ENCODE peak calls at places on chromosomes 6 and 20, in nine cellular contexts. B is body of pancreas, P is tibial nerve, S is IMR-90, X is ovary, T is A549, O is stomach, D is HCT116, Y is gastrocnemius medialis. R is an unnamed sample.

GRCh38 chr6:35391240-35391968 is 49.0 kb downstream of the PPARD start:
- DNase-seq in O (peak; percentile 39), B (no peak), D (peak; percentile 70), P (no peak), Y (no peak), X (no peak), T (peak; percentile 50), S (peak; percentile 97), R (no peak)

GRCh38 chr20:43973671-43974450 is 59.2 kb downstream of the TOX2 start:
- DNase-seq in D (no peak), T (no peak), X (no peak), B (no peak), O (no peak), S (no peak), P (no peak), Y (no peak), R (no peak)

GRCh38 chr6:170480045-170480714 is 72.9 kb downstream of the PSMB1 start:
- DNase-seq in B (peak; percentile 10), T (no peak), Y (no peak), O (peak; percentile 40), S (peak; percentile 24), P (no peak), X (no peak), D (no peak), R (peak; percentile 22)

GRCh38 chr20:10502098-10502526 is 67.0 kb downstream of the SLX4IP start:
- DNase-seq in Y (no peak), T (no peak), X (no peak), P (no peak), D (no peak), S (no peak), O (no peak), B (no peak), R (no peak)

GRCh38 chr20:56625837-56626236 is 3.3 kb upstream of the TFAP2C start:
- DNase-seq in T (no peak), X (no peak), O (no peak), B (no peak), S (no peak), Y (no peak), D (no peak), P (no peak), R (no peak)

GRCh38 chr20:51563597-51564332 is 21.2 kb upstream of the NFATC2 start:
- DNase-seq in B (peak; percentile 61), X (peak; percentile 83), D (peak; percentile 51), T (peak; percentile 91), P (peak; percentile 64), O (peak; percentile 37), S (peak; percentile 86), Y (no peak), R (peak; percentile 68)

GRCh38 chr6:157019733-157020132 is 242.6 kb downstream of the ARID1B start:
- DNase-seq in S (peak; percentile 26), D (no peak), O (no peak), P (no peak), T (no peak), B (no peak), X (no peak), Y (no peak), R (no peak)

GRCh38 chr20:32762754-32763201 is 593 bp downstream of the DNMT3B start:
- DNase-seq in X (peak; percentile 23), S (no peak), P (no peak), D (no peak), T (no peak), Y (no peak), B (peak; percentile 17), O (no peak), R (peak; percentile 27)

GRCh38 chr6:42727084-42727601 is 4.7 kb upstream of the PRPH2 start:
- DNase-seq in O (peak; percentile 25), B (peak; percentile 26), X (no peak), S (peak; percentile 21), Y (peak; percentile 43), P (peak; percentile 39), T (no peak), D (no peak), R (peak; percentile 38)

GRCh38 chr6:151148111-151148510 is 91.7 kb upstream of the AKAP12 start:
- DNase-seq in T (no peak), O (no peak), B (no peak), S (no peak), Y (no peak), P (no peak), D (no peak), X (no peak), R (no peak)

GRCh38 chr6:92810913-92811312 is 608.4 kb downstream of the EPHA7 start:
- DNase-seq in S (peak; percentile 27), Y (no peak), B (peak; percentile 27), O (no peak), X (no peak), T (peak; percentile 10), D (peak; percentile 3), P (no peak), R (no peak)

GRCh38 chr6:57089265-57089664 is 723 bp upstream of the ZNF451 start:
- DNase-seq in S (no peak), B (no peak), T (no peak), O (no peak), Y (no peak), D (no peak), P (no peak), X (no peak), R (no peak)
- H3K4me3 ChIP-seq in S (peak overlapping the region; percentile 23), B (no peak overlapping the region), T (peak overlapping the region; percentile 41), O (peak overlapping the region; percentile 63), Y (peak overlapping the region; percentile 77), D (peak overlapping the region; percentile 55), P (peak overlapping the region; percentile 66), X (peak overlapping the region; percentile 68), R (no peak overlapping the region)

GRCh38 chr6:106516629-106517028 is 112.7 kb downstream of the RTN4IP1 start:
- DNase-seq in S (no peak), X (no peak), O (no peak), P (no peak), B (no peak), T (no peak), Y (no peak), D (no peak), R (no peak)
- H3K27ac ChIP-seq in S (no peak overlapping the region), X (no peak overlapping the region), O (no peak overlapping the region), P (no peak overlapping the region), B (peak overlapping the region; percentile 19), T (no peak overlapping the region), Y (no peak overlapping the region), D (no peak overlapping the region), R (no peak overlapping the region)

GRCh38 chr6:119349341-119350201 is at the start of gene MAN1A1:
- DNase-seq in P (peak; percentile 84), B (peak; percentile 90), D (peak; percentile 56), S (peak; percentile 66), O (peak; percentile 90), Y (peak; percentile 69), X (peak; percentile 93), T (peak; percentile 6), R (peak; percentile 92)
- TF ChIP-seq POLR2A in P (peak; percentile 94), B (peak; percentile 96), D (peak; percentile 72), S (peak; percentile 57), O (no peak), Y (peak; percentile 66), X (peak; percentile 85), T (no peak), R (peak; percentile 97)

GRCh38 chr6:148565321-148565926 is 181.4 kb upstream of the UST start:
- DNase-seq in P (no peak), O (no peak), S (no peak), B (no peak), D (no peak), T (no peak), X (no peak), Y (no peak), R (no peak)
- H3K4me3 ChIP-seq in P (no peak overlapping the region), O (no peak overlapping the region), S (no peak overlapping the region), B (no peak overlapping the region), D (no peak overlapping the region), T (no peak overlapping the region), X (no peak overlapping the region), Y (no peak overlapping the region), R (no peak overlapping the region)

GRCh38 chr20:36092424-36093024 is 62.0 kb upstream of the EPB41L1 start:
- DNase-seq in T (peak; percentile 34), O (peak; percentile 53), S (no peak), D (no peak), P (no peak), B (peak; percentile 43), X (no peak), Y (no peak), R (no peak)

GRCh38 chr20:36091561-36092423 is 62.7 kb upstream of the EPB41L1 start:
- DNase-seq in D (no peak), Y (no peak), T (no peak), S (no peak), P (no peak), X (no peak), B (no peak), O (no peak), R (no peak)

GRCh38 chr20:36094497-36094896 is 60.0 kb upstream of the EPB41L1 start:
- DNase-seq in S (no peak), D (no peak), P (peak; percentile 44), X (no peak), B (peak; percentile 37), T (peak; percentile 41), O (no peak), Y (no peak), R (no peak)

GRCh38 chr20:36093804-36094145 is 60.8 kb upstream of the EPB41L1 start:
- DNase-seq in X (no peak), O (no peak), D (no peak), P (no peak), T (no peak), B (no peak), S (no peak), Y (no peak), R (no peak)

DNA sequence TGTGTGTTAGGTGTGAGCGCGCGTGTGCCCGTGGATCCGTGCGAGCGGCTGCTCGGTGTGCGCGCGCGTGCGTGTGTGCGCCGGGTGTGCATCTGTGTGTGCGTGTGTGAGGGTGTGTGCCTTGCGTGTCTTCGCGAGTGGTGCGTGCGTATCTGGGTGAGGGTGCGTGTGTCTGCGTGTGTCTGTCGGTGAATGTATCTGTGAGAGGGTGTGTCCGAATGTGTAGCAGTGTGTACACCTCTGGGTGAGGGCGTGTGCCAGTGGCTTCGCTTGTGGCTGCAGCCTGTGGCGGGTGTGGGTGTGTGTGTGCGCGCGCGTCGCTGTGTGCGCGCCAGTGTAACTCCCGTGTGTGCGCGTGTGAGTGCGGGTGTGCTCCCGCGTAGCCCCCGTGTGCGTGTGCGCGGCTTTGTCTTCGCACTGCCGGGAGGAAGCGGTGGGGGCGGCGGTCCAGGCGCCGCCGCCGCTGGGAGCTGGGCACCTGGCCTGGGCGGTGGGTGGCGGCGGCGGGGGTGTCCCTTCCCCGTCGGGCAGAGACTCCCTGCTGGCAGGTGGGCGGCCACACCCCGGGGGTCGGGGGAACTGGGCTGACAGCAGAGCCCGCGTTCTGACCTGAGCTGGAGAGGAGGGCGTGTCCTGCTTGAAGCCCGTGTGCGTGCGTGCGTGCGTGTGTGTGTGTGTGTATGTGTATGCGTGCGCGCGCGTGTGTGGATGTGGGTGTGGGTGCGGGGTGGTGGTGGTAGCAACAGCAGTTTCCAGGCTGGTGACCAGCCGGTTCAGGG is 61.3 kb upstream of the EPB41L1 start:
- DNase-seq in D (no peak), P (no peak), Y (no peak), T (peak; percentile 82), S (no peak), B (peak; percentile 79), O (peak; percentile 83), X (no peak), R (peak; percentile 61)
- H3K27ac ChIP-seq in D (peak overlapping the region; percentile 68), P (peak overlapping the region; percentile 75), Y (no peak overlapping the region), T (peak overlapping the region; percentile 93), S (no peak overlapping the region), B (peak overlapping the region; percentile 79), O (peak overlapping the region; percentile 79), X (no peak overlapping the region), R (peak overlapping the region; percentile 72)

R was measured in adrenal gland.